ENCODE peak calls at places on chromosomes 4 and X, in four cellular contexts. N is ovary, S is A549, U is stomach. D is an unnamed sample.

GRCh38 chrX:80014141-80014940 is at the start of gene TBX22:
- DNase-seq in U (no peak), S (no peak), N (no peak), D (no peak)

GRCh38 chr4:106775636-106776035 is 260.5 kb downstream of the DKK2 start:
- DNase-seq in N (no peak), S (no peak), U (no peak), D (no peak)

GRCh38 chrX:2325076-2325784 is 175.5 kb downstream of the DHRSX start:
- DNase-seq in N (peak), U (peak), S (no peak), D (no peak)

GRCh38 chr4:155377281-155377680 is 516 bp upstream of the MAP9 start:
- DNase-seq in U (no peak), N (no peak), S (peak), D (no peak)

GRCh38 chr4:173370130-173370476 is 651 bp upstream of the SAP30 start:
- DNase-seq in U (no peak), N (peak), S (no peak), D (no peak)

GRCh38 chr4:77619408-77619807 is 13.8 kb downstream of the CXCL13 start:
- DNase-seq in U (peak), N (no peak), S (no peak), D (no peak)

GRCh38 chr4:176438401-176438800 is 118.6 kb downstream of the SPCS3 start:
- DNase-seq in N (no peak), S (no peak), U (no peak), D (no peak)

GRCh38 chrX:154465601-154466000 is 7.5 kb downstream of the PLXNA3 start:
- DNase-seq in U (no peak), N (no peak), S (no peak), D (no peak)

GRCh38 chr4:156971623-156972369 is at the start of gene PDGFC:
- DNase-seq in N (peak), S (peak), U (peak), D (peak)

GRCh38 chr4:123244233-123244632 is 152.4 kb upstream of the SPRY1 start:
- DNase-seq in U (peak), N (peak), S (peak), D (no peak)

GRCh38 chr4:21512351-21512750 is 436.2 kb downstream of the KCNIP4 start:
- DNase-seq in S (peak), U (no peak), N (no peak), D (no peak)

GRCh38 chr4:78477276-78477675 is 74.3 kb upstream of the ANXA3 start:
- DNase-seq in S (no peak), U (no peak), N (no peak), D (no peak)

GRCh38 chrX:26783512-26784225 is 567.7 kb downstream of the MAGEB5 start:
- DNase-seq in U (peak), N (no peak), S (peak), D (no peak)

GRCh38 chr4:108270466-108271450 is 102.0 kb upstream of the LEF1 start:
- DNase-seq in U (no peak), S (no peak), N (no peak), D (no peak)

GRCh38 chr4:39323836-39324235 is 42.3 kb downstream of the RFC1 start:
- DNase-seq in S (no peak), N (no peak), U (no peak), D (no peak)

GRCh38 chr4:150418757-150419410 is 163.1 kb upstream of the MAB21L2 start:
- DNase-seq in N (no peak), S (no peak), U (no peak), D (no peak)

DNA sequence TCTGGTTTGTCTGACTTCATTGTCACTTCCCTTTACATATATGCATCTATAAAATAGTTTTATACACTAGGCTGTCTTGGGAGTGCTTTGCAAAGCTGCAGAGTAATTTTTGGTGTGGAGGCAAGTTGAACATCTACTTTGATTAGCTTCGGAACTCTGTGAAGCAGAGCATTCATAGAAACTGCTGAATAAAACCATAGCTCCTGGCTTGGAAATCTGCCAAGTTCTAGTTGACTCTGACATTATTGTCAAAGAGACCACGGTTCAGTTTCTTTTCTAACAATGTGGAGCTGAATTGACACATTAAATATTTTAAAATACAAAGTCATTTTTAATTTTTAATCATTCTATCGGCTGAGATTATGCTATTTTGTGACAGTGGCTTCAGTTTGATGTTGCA is 335.0 kb downstream of the BMPR1B start:
- DNase-seq in U (no peak), N (no peak), S (peak), D (no peak)
- H3K27ac ChIP-seq in U (no peak), N (no peak), S (peak), D (no peak)

GRCh38 chrX:47570794-47571193 is 9.8 kb downstream of the ARAF start:
- DNase-seq in U (no peak), N (no peak), S (no peak), D (no peak)

GRCh38 chrX:47573334-47574095 is 8.7 kb upstream of the TIMP1 start:
- DNase-seq in N (peak), S (no peak), U (no peak), D (peak)

GRCh38 chrX:47571215-47571614 is 10.2 kb downstream of the ARAF start:
- DNase-seq in U (no peak), N (no peak), S (no peak), D (no peak)

GRCh38 chrX:47572773-47573333 is 9.4 kb upstream of the TIMP1 start:
- DNase-seq in N (no peak), U (no peak), S (no peak), D (no peak)

GRCh38 chrX:47571896-47572295 is 10.3 kb upstream of the TIMP1 start:
- DNase-seq in U (no peak), N (no peak), S (no peak), D (no peak)
- H3K27ac ChIP-seq in U (no peak), N (no peak), S (no peak), D (no peak)

DNA sequence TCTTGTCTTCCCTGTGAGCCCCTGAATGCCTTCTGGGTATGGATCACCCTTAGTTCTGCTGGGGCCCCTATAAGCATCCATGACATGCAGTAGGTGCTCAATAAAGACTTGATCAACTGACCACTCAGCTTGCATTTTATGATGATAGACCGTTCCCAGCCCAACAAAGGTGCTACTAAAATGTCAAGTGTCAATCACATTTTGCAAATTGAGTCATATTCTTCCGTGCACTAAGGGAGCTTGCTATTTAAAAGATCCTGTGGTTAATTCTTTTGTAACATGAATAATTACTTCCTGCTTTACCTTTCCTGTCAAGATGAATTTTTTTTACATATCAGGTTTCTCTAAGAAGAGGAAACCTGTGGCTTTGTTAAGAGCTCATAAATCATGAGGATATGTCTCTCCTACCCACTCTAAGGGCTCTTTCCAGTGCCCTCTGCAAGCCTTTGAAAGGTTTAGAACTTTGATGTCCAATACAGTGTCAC is 47.6 kb downstream of the SH3KBP1 start:
- DNase-seq in U (no peak), N (no peak), S (no peak), D (no peak)
- H3K27ac ChIP-seq in U (no peak), N (no peak), S (no peak), D (no peak)

DNA sequence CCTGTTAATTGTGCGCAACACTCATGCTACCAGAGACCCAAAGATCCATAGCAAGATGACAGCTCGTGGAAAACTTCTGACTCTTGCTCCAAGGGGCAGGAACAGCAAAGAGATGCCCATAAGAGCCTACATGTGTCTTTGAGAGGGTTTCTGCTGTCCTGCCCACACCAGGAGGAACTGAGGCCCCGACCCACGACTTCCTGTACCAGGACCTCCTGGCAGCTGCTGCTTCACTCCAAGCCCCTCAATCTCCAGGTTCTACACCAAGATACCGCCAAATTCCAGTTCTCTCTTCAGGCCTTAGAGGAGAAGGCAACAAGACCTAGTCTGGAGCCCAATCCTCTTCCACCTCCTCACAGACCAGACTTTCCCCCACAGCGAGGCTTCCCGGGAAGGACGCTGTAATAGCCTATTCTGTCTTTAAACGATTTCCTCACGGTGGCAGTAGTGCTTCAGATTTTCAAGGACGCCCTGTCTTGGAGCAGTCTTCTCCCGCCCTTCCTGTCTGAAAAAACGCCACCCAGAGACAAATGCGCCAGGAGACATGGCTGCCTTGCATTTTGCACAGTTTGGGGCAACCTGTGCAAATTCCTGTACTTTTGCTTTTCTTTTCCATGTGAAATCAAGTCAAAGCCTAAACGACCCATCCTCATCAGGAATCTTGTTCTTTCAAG is 230.2 kb upstream of the STK26 start:
- DNase-seq in S (peak), U (peak), N (peak), D (peak)
- H3K27ac ChIP-seq in S (peak), U (peak), N (peak), D (peak)

GRCh38 chrX:53321216-53321942 is 40.0 kb upstream of the IQSEC2 start:
- DNase-seq in U (no peak), N (no peak), S (no peak), D (no peak)
- H3K27ac ChIP-seq in U (no peak), N (no peak), S (peak), D (no peak)

DNA sequence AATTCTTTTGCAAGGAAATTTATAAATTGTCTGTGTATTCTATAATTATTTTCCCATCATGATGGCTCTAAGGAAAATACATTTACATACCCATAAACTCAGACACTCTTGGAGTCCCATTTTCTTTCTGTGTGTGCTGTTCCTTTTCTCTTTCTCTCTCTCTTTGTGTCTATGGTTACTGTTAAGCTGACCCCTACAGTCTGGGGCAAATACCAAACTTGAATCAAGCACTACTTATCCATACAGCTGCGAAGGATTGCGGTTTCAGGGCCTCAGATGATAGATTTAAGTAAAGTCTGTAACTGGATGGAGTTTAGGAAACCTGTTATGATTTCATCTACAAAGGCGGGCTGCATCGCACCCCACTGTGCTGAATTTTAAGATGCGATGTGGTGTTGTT is 150.2 kb downstream of the SHROOM3 start:
- DNase-seq in U (no peak), S (no peak), N (no peak), D (no peak)
- H3K27ac ChIP-seq in U (no peak), S (no peak), N (no peak), D (no peak)